ENCODE peak calls at places on chromosomes 7 and 10, in eight cellular contexts. D is H7; J is COR-L47; M is GDM1; L is endothelial cell; I is WERI-Rb-1; Y is prostate gland; P is activated naive CD4-positive, alpha-beta T cell treated with anti-CD3 and anti-CD28 coated beads, Interleukin-2, amount 50 U/mL, for 16 hours. U is an unnamed sample.

GRCh38 chr10:22321156-22321711 is 335 bp downstream of the BMI1 start:
- DNase-seq in J (peak), D (peak), Y (no peak), I (peak), L (peak), M (peak), P (peak), U (peak)

GRCh38 chr7:137754076-137754851 is 92.5 kb downstream of the DGKI start:
- DNase-seq in D (no peak), Y (no peak), I (no peak), M (no peak), J (peak), P (no peak), L (no peak), U (no peak)

GRCh38 chr7:144011458-144012230 is 11.5 kb downstream of the OR6B1 start:
- DNase-seq in M (no peak), D (no peak), Y (no peak), I (no peak), P (no peak), L (no peak), J (no peak), U (no peak)

GRCh38 chr10:11208908-11209809 is 191.5 kb downstream of the CELF2 start:
- DNase-seq in D (no peak), L (no peak), Y (no peak), M (no peak), I (no peak), J (no peak), P (peak), U (no peak)

GRCh38 chr10:131855396-131855762 is 45.4 kb upstream of the PPP2R2D start:
- DNase-seq in J (no peak), M (no peak), D (no peak), I (no peak), L (no peak), P (no peak), Y (no peak), U (no peak)

GRCh38 chr7:106375499-106375898 is 90.7 kb upstream of the NAMPT start:
- DNase-seq in P (no peak), L (no peak), M (no peak), J (no peak), I (no peak), D (no peak), Y (no peak), U (no peak)

GRCh38 chr10:128280271-128280670 is 154.0 kb upstream of the MKI67 start:
- DNase-seq in Y (no peak), M (no peak), L (no peak), D (no peak), I (no peak), J (no peak), P (no peak), U (no peak)

GRCh38 chr10:118102116-118102515 is 55.4 kb upstream of the RAB11FIP2 start:
- DNase-seq in L (no peak), I (no peak), P (no peak), Y (no peak), J (no peak), M (no peak), D (no peak), U (no peak)

U was measured in erythroblast.